ENCODE peak calls at places on chromosomes 1 and 21, in four cellular contexts. One of them, this sample, is unnamed.

GRCh38 chr1:1677718-1678580 is 14.6 kb downstream of the SLC35E2B start:
- DNase-seq in B cell: peak; percentile 78
- DNase-seq in neural crest cell: no peak
- DNase-seq in chondrocyte: peak; percentile 79
- DNase-seq in this sample: peak; percentile 15

GRCh38 chr1:175493321-175493998 is 249.9 kb downstream of the TNR start:
- DNase-seq in B cell: no peak
- DNase-seq in neural crest cell: no peak
- DNase-seq in chondrocyte: no peak
- DNase-seq in this sample: no peak

GRCh38 chr1:78840447-78841251 is 165.9 kb downstream of the ADGRL4 start:
- DNase-seq in B cell: peak; percentile 1
- DNase-seq in neural crest cell: no peak
- DNase-seq in chondrocyte: peak; percentile 54
- DNase-seq in this sample: peak; percentile 7

GRCh38 chr1:7579016-7579415 is 192.1 kb upstream of the VAMP3 start:
- DNase-seq in B cell: no peak
- DNase-seq in neural crest cell: no peak
- DNase-seq in chondrocyte: peak; percentile 80
- DNase-seq in this sample: peak; percentile 35

GRCh38 chr1:20701446-20701845 is 16.4 kb downstream of the KIF17 start:
- DNase-seq in B cell: no peak
- DNase-seq in neural crest cell: no peak
- DNase-seq in chondrocyte: no peak
- DNase-seq in this sample: no peak

GRCh38 chr1:86701731-86702130 is 2.6 kb upstream of the SH3GLB1 start:
- DNase-seq in B cell: no peak
- DNase-seq in neural crest cell: no peak
- DNase-seq in chondrocyte: no peak
- DNase-seq in this sample: no peak

GRCh38 chr1:163069142-163069541 is at the start of gene RGS4:
- DNase-seq in B cell: peak; percentile 1
- DNase-seq in neural crest cell: peak; percentile 55
- DNase-seq in chondrocyte: no peak
- DNase-seq in this sample: no peak

GRCh38 chr1:233459470-233459945 is 132.0 kb downstream of the MAP3K21 start:
- DNase-seq in B cell: no peak
- DNase-seq in neural crest cell: no peak
- DNase-seq in chondrocyte: no peak
- DNase-seq in this sample: no peak

GRCh38 chr1:165443539-165444289 is 1.2 kb downstream of the RXRG start:
- DNase-seq in B cell: no peak
- DNase-seq in neural crest cell: no peak
- DNase-seq in chondrocyte: no peak
- DNase-seq in this sample: no peak

GRCh38 chr1:204493882-204494280 is 724 bp downstream of the PIK3C2B start:
- DNase-seq in B cell: no peak
- DNase-seq in neural crest cell: no peak
- DNase-seq in chondrocyte: no peak
- DNase-seq in this sample: peak; percentile 90

GRCh38 chr1:83822206-83822605 is 176.7 kb downstream of the TTLL7 start:
- DNase-seq in B cell: no peak
- DNase-seq in neural crest cell: no peak
- DNase-seq in chondrocyte: no peak
- DNase-seq in this sample: no peak

GRCh38 chr1:206555473-206555935 is 48.2 kb downstream of the RASSF5 start:
- DNase-seq in B cell: peak; percentile 56
- DNase-seq in neural crest cell: no peak
- DNase-seq in chondrocyte: no peak
- DNase-seq in this sample: peak; percentile 68

GRCh38 chr1:185075476-185075875 is 30.1 kb downstream of the RNF2 start:
- DNase-seq in B cell: no peak
- DNase-seq in neural crest cell: no peak
- DNase-seq in chondrocyte: no peak
- DNase-seq in this sample: no peak

GRCh38 chr21:43785134-43785533 is 4.2 kb upstream of the RRP1 start:
- DNase-seq in B cell: no peak
- DNase-seq in neural crest cell: no peak
- DNase-seq in chondrocyte: no peak
- DNase-seq in this sample: no peak

GRCh38 chr1:27144920-27145661 is 9.8 kb downstream of the SLC9A1 start:
- DNase-seq in B cell: no peak
- DNase-seq in neural crest cell: no peak
- DNase-seq in chondrocyte: no peak
- DNase-seq in this sample: no peak

GRCh38 chr1:93628682-93629081 is 53.0 kb downstream of the BCAR3 start:
- DNase-seq in B cell: no peak
- DNase-seq in neural crest cell: no peak
- DNase-seq in chondrocyte: no peak
- DNase-seq in this sample: no peak

GRCh38 chr1:228336308-228337030 is 70.2 kb downstream of the TRIM11 start:
- DNase-seq in B cell: no peak
- DNase-seq in neural crest cell: no peak
- DNase-seq in chondrocyte: no peak
- DNase-seq in this sample: no peak

GRCh38 chr1:33176362-33176850 is 5.4 kb downstream of the TRIM62 start:
- DNase-seq in B cell: no peak
- DNase-seq in neural crest cell: no peak
- DNase-seq in chondrocyte: no peak
- DNase-seq in this sample: no peak

GRCh38 chr1:55213029-55213884 is 1.9 kb downstream of the USP24 start:
- DNase-seq in B cell: peak; percentile 6
- DNase-seq in neural crest cell: no peak
- DNase-seq in chondrocyte: no peak
- DNase-seq in this sample: no peak
- TF ChIP-seq CTCF in B cell: no peak
- TF ChIP-seq CTCF in neural crest cell: no peak
- TF ChIP-seq CTCF in chondrocyte: no peak
- TF ChIP-seq CTCF in this sample: no peak

GRCh38 chr21:33378081-33378480 is 25.1 kb upstream of the IFNGR2 start:
- DNase-seq in B cell: no peak
- DNase-seq in neural crest cell: no peak
- DNase-seq in chondrocyte: no peak
- DNase-seq in this sample: no peak

GRCh38 chr21:33384851-33385331 is 18.3 kb upstream of the IFNGR2 start:
- DNase-seq in B cell: no peak
- DNase-seq in neural crest cell: no peak
- DNase-seq in chondrocyte: no peak
- DNase-seq in this sample: no peak

GRCh38 chr21:33377221-33377620 is 26.0 kb upstream of the IFNGR2 start:
- DNase-seq in B cell: no peak
- DNase-seq in neural crest cell: no peak
- DNase-seq in chondrocyte: no peak
- DNase-seq in this sample: no peak

GRCh38 chr21:33383056-33383888 is 19.9 kb upstream of the IFNGR2 start:
- DNase-seq in B cell: peak; percentile 88
- DNase-seq in neural crest cell: no peak
- DNase-seq in chondrocyte: no peak
- DNase-seq in this sample: no peak

GRCh38 chr21:33380483-33380998 is 22.7 kb upstream of the IFNGR2 start:
- DNase-seq in B cell: peak; percentile 77
- DNase-seq in neural crest cell: no peak
- DNase-seq in chondrocyte: peak; percentile 96
- DNase-seq in this sample: peak; percentile 63
- TF ChIP-seq CTCF in B cell: no peak
- TF ChIP-seq CTCF in neural crest cell: no peak
- TF ChIP-seq CTCF in chondrocyte: peak; percentile 13
- TF ChIP-seq CTCF in this sample: no peak

GRCh38 chr1:3067671-3068399 is 1.2 kb upstream of the PRDM16 start:
- DNase-seq in B cell: no peak
- DNase-seq in neural crest cell: no peak
- DNase-seq in chondrocyte: peak; percentile 85
- DNase-seq in this sample: peak; percentile 54
- TF ChIP-seq CTCF in B cell: no peak
- TF ChIP-seq CTCF in neural crest cell: no peak
- TF ChIP-seq CTCF in chondrocyte: no peak
- TF ChIP-seq CTCF in this sample: no peak

DNA sequence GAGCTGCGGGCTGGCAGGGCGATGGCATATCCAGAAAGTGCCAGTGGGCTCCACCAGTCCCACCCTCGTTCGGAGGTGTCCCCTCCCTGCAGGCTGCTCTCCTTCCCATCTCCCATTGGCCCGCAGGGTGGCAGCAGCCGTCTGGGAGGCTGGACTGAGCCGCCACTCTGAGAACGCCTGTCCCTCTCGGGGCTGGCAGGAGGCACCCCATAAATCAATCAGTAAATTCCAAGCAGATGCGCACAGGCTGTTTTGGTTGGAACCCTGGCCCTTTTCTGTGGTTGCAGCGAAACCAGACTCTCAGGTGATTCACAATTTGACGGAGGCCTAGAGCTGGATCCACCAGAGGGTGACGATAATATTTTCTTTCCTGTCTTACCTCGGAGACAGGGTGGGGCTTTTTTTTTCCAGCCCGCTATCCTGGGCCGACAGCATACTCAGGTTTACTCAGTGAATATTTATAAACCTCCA is 99.7 kb downstream of the GLIS1 start:
- DNase-seq in B cell: no peak
- DNase-seq in neural crest cell: no peak
- DNase-seq in chondrocyte: peak; percentile 75
- DNase-seq in this sample: no peak
- TF ChIP-seq CTCF in B cell: no peak
- TF ChIP-seq CTCF in neural crest cell: no peak
- TF ChIP-seq CTCF in chondrocyte: no peak
- TF ChIP-seq CTCF in this sample: no peak

GRCh38 chr1:242425232-242425631 is 99.3 kb downstream of the PLD5 start:
- DNase-seq in B cell: no peak
- DNase-seq in neural crest cell: no peak
- DNase-seq in chondrocyte: no peak
- DNase-seq in this sample: no peak
- TF ChIP-seq CTCF in B cell: no peak
- TF ChIP-seq CTCF in neural crest cell: peak; percentile 40
- TF ChIP-seq CTCF in chondrocyte: peak; percentile 19
- TF ChIP-seq CTCF in this sample: no peak

GRCh38 chr1:201376464-201377374 is 761 bp downstream of the TNNT2 start:
- DNase-seq in B cell: no peak
- DNase-seq in neural crest cell: peak; percentile 62
- DNase-seq in chondrocyte: no peak
- DNase-seq in this sample: peak; percentile 63
- TF ChIP-seq CTCF in B cell: no peak
- TF ChIP-seq CTCF in neural crest cell: peak; percentile 68
- TF ChIP-seq CTCF in chondrocyte: peak; percentile 82
- TF ChIP-seq CTCF in this sample: no peak

GRCh38 chr1:230863449-230863848 is 4.9 kb downstream of the C1orf198 start:
- DNase-seq in B cell: peak; percentile 13
- DNase-seq in neural crest cell: no peak
- DNase-seq in chondrocyte: no peak
- DNase-seq in this sample: peak; percentile 56

GRCh38 chr1:230866171-230866811 is 2.0 kb downstream of the C1orf198 start:
- DNase-seq in B cell: no peak
- DNase-seq in neural crest cell: no peak
- DNase-seq in chondrocyte: no peak
- DNase-seq in this sample: peak; percentile 33

GRCh38 chr1:230867119-230867902 is 1.0 kb downstream of the C1orf198 start:
- DNase-seq in B cell: no peak
- DNase-seq in neural crest cell: no peak
- DNase-seq in chondrocyte: no peak
- DNase-seq in this sample: no peak

GRCh38 chr1:230864441-230864840 is 3.9 kb downstream of the C1orf198 start:
- DNase-seq in B cell: no peak
- DNase-seq in neural crest cell: no peak
- DNase-seq in chondrocyte: no peak
- DNase-seq in this sample: no peak

GRCh38 chr1:230865062-230865817 is 3.1 kb downstream of the C1orf198 start:
- DNase-seq in B cell: no peak
- DNase-seq in neural crest cell: no peak
- DNase-seq in chondrocyte: no peak
- DNase-seq in this sample: no peak
- TF ChIP-seq CTCF in B cell: no peak
- TF ChIP-seq CTCF in neural crest cell: no peak
- TF ChIP-seq CTCF in chondrocyte: no peak
- TF ChIP-seq CTCF in this sample: no peak

DNA sequence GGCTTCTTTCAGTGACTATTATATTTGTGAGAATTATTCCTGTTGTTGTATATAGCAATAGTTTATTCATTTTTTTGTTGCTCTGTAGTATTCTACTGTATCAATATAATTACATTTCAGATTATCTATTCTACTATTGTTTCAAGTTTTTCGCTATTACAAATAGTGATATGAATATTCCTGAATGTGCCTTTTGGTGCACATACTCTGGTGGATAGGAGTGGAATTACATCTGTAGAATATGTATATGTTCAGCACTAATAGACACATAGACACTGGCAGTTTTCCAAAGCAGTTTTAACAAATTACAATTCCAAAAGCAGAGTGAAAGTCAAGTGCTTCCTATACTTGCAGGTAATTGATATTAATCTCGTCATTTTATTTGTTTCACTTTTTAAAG is 696.2 kb upstream of the PRMT6 start:
- DNase-seq in B cell: no peak
- DNase-seq in neural crest cell: no peak
- DNase-seq in chondrocyte: no peak
- DNase-seq in this sample: no peak
- TF ChIP-seq CTCF in B cell: no peak
- TF ChIP-seq CTCF in neural crest cell: peak; percentile 49
- TF ChIP-seq CTCF in chondrocyte: peak; percentile 39
- TF ChIP-seq CTCF in this sample: no peak

DNA sequence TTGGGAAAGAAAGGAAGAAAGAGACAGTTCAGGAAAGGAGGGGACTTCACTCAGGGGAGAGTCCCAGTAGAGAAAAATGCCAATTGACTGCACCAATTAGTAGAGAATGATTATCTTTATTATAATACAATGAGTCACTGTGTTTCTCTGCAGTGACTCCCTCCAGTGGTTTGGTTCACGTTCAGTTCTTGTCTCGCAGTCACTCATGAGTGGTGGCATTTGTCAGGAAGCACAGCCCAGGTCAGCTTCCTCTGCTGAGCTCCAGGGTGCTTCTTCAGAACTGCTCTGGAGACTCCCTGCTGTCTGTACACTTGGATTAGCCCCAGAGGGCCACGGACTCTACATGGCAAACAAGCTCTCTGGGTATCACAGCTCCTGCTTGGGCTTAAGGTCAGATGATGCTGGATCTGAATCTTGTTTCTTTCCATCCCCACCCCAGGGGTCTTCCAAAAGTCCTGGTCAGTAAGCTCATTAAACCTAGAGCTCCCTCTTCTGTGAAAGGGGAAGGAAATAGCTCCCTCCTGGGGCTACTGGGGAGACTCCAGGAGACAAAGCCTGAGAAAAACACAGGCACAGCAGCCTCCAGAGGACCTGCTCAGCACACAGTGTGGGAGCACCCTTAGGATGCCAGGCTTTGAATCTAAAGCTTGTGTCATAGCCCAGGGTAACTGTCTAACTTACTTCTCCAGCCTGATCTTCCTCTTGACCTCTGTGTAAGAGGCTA is 619.0 kb downstream of the AJAP1 start:
- DNase-seq in B cell: no peak
- DNase-seq in neural crest cell: no peak
- DNase-seq in chondrocyte: no peak
- DNase-seq in this sample: no peak
- TF ChIP-seq CTCF in B cell: no peak
- TF ChIP-seq CTCF in neural crest cell: no peak
- TF ChIP-seq CTCF in chondrocyte: no peak
- TF ChIP-seq CTCF in this sample: no peak

This sample was measured in pancreas.